ENCODE peak calls at places on chromosomes 2 and 18, in four cellular contexts. Q is left ventricle myocardium inferior, J is GM12865, L is astrocyte of the spinal cord. C is an unnamed sample.

GRCh38 chr18:68660355-68661183 is 54.3 kb downstream of the TMX3 start:
- DNase-seq in Q (no peak), L (peak; percentile 60), J (peak; percentile 31), C (no peak)

GRCh38 chr18:77222464-77222863 is 27.2 kb upstream of the GALR1 start:
- DNase-seq in L (no peak), J (no peak), Q (no peak), C (no peak)

GRCh38 chr18:79856119-79857080 is 58.7 kb downstream of the KCNG2 start:
- DNase-seq in Q (no peak), J (peak; percentile 61), L (no peak), C (no peak)

GRCh38 chr2:40209728-40210127 is 242.2 kb downstream of the SLC8A1 start:
- DNase-seq in L (no peak), Q (no peak), J (no peak), C (no peak)

GRCh38 chr2:173817582-173817981 is 147.6 kb downstream of the SP3 start:
- DNase-seq in Q (no peak), J (no peak), L (no peak), C (no peak)

GRCh38 chr2:230666885-230667712 is 45.5 kb upstream of the CAB39 start:
- DNase-seq in J (peak; percentile 72), Q (no peak), L (peak; percentile 42), C (no peak)

GRCh38 chr2:231985823-231986261 is 24.3 kb downstream of the DIS3L2 start:
- DNase-seq in J (no peak), Q (no peak), L (no peak), C (no peak)

GRCh38 chr2:181586569-181587076 is 70.3 kb downstream of the CERKL start:
- DNase-seq in Q (no peak), L (peak; percentile 5), J (peak; percentile 66), C (no peak)

DNA sequence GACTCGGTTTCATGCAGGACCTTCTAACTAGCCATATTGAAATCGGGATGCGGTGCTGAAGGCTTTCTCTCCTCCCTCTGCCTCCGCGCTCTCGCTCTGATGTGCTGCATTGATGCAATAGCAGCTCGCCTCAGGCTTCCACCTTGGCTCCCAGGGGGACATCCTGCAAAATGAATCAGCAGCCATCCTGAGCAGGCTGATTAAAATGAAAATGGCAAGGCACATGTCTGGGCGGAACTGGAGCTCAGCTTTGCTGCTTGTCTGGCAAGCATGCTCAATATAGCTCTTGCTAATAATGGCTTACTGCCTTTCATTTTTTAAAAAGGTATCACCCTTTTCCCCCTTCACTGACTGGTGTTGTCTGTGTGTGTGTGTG is 818 bp upstream of the MYT1L start:
- DNase-seq in J (no peak), L (no peak), Q (no peak), C (no peak)
- H3K4me3 ChIP-seq in J (no peak overlapping the region), L (no peak overlapping the region), Q (no peak overlapping the region), C (no peak overlapping the region)

GRCh38 chr2:84038866-84039265 is 420.2 kb downstream of the SUCLG1 start:
- DNase-seq in J (no peak), Q (no peak), L (no peak), C (no peak)

GRCh38 chr2:84040281-84040680 is 418.8 kb downstream of the SUCLG1 start:
- DNase-seq in L (no peak), Q (no peak), J (no peak), C (no peak)

GRCh38 chr2:84041494-84041893 is 417.6 kb downstream of the SUCLG1 start:
- DNase-seq in J (no peak), L (no peak), Q (no peak), C (no peak)
- TF ChIP-seq CTCF in J (no peak), L (no peak), Q (no peak), C (no peak)

GRCh38 chr2:106582431-106583143 is 95.4 kb downstream of the CD8B2 start:
- DNase-seq in L (peak; percentile 78), J (peak; percentile 53), Q (peak; percentile 58), C (peak; percentile 91)
- H3K4me3 ChIP-seq in L (peak overlapping the region; percentile 36), J (peak overlapping the region; percentile 47), Q (peak overlapping the region; percentile 59), C (peak overlapping the region; percentile 39)

GRCh38 chr2:118431188-118431562 is 342.9 kb downstream of the INSIG2 start:
- DNase-seq in J (no peak), Q (no peak), L (peak; percentile 25), C (no peak)
- TF ChIP-seq CTCF in J (no peak), Q (no peak), L (no peak), C (no peak)

GRCh38 chr18:59268722-59269562 is 4.3 kb downstream of the RAX start:
- DNase-seq in Q (peak; percentile 29), J (peak; percentile 17), L (no peak), C (no peak)
- H3K4me3 ChIP-seq in Q (peak overlapping the region; percentile 53), J (no peak overlapping the region), L (no peak overlapping the region), C (peak overlapping the region; percentile 29)

GRCh38 chr2:168156661-168157060 is 90.7 kb downstream of the STK39 start:
- DNase-seq in L (peak; percentile 40), J (no peak), Q (peak; percentile 31), C (no peak)

GRCh38 chr2:168149431-168149830 is 98.0 kb downstream of the STK39 start:
- DNase-seq in J (no peak), Q (no peak), L (no peak), C (no peak)

GRCh38 chr2:168155036-168155435 is 92.4 kb downstream of the STK39 start:
- DNase-seq in Q (no peak), L (no peak), J (no peak), C (no peak)

GRCh38 chr2:168155680-168156079 is 91.7 kb downstream of the STK39 start:
- DNase-seq in J (no peak), Q (no peak), L (no peak), C (no peak)

GRCh38 chr2:168152902-168153301 is 94.5 kb downstream of the STK39 start:
- DNase-seq in L (no peak), J (no peak), Q (no peak), C (no peak)
- TF ChIP-seq CTCF in L (no peak), J (no peak), Q (no peak), C (no peak)

DNA sequence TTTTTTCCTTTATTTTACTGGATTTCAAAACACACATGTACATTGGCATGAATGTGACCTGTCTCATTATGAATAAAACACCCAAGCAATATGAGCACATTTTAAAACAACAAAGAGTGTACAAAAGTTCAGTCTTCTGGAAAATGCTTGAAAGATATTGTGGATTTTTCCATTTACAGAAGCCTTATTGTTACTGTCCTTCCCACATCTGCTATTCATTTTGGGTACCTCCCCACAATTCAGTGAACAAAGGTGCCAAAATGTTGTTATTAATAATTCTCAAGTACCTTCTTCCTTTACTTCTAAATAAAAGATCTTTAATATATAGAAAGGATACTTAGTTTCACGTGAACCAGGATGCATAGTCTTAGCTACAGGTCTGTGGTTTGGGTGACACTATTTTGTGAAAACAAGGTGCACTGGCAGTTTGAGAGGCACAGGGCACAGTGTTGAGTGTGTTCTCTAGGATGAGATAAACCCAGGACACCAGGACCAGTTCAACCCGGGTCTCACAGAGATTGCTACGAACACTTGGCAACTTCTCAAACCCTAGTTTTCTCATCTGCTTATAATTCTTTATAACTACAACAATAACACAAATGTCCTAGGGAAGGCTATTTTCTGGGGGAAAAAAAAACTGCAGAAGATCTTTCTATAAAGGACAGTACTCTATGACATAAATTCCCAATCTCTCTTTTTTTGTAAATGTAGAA is 84.5 kb upstream of the GALNT5 start:
- DNase-seq in Q (no peak), J (no peak), L (peak; percentile 46), C (no peak)
- H3K4me3 ChIP-seq in Q (no peak overlapping the region), J (no peak overlapping the region), L (no peak overlapping the region), C (no peak overlapping the region)

GRCh38 chr18:10012526-10012925 is 98.7 kb downstream of the VAPA start:
- DNase-seq in Q (no peak), J (no peak), L (no peak), C (peak; percentile 59)

GRCh38 chr18:10017048-10017447 is 103.2 kb downstream of the VAPA start:
- DNase-seq in L (no peak), Q (no peak), J (no peak), C (no peak)

GRCh38 chr18:10015288-10015701 is 101.5 kb downstream of the VAPA start:
- DNase-seq in J (no peak), Q (no peak), L (peak; percentile 26), C (no peak)

GRCh38 chr18:10013621-10014543 is 100.1 kb downstream of the VAPA start:
- DNase-seq in L (no peak), Q (peak; percentile 67), J (no peak), C (peak; percentile 55)

GRCh38 chr18:10015941-10016819 is 102.4 kb downstream of the VAPA start:
- DNase-seq in Q (no peak), J (no peak), L (peak; percentile 85), C (peak; percentile 78)
- TF ChIP-seq CTCF in Q (peak; percentile 50), J (no peak), L (peak; percentile 67), C (peak; percentile 23)

GRCh38 chr2:118843492-118844132 is 3.8 kb downstream of the EN1 start:
- DNase-seq in L (no peak), Q (no peak), J (no peak), C (no peak)

GRCh38 chr2:118842687-118843491 is 4.6 kb downstream of the EN1 start:
- DNase-seq in J (no peak), Q (no peak), L (no peak), C (no peak)

GRCh38 chr2:118841450-118841827 is 6.0 kb downstream of the EN1 start:
- DNase-seq in J (no peak), L (no peak), Q (no peak), C (no peak)

GRCh38 chr2:118844261-118845004 is 3.0 kb downstream of the EN1 start:
- DNase-seq in Q (no peak), J (no peak), L (no peak), C (no peak)

GRCh38 chr2:118841828-118842461 is 5.5 kb downstream of the EN1 start:
- DNase-seq in J (no peak), L (no peak), Q (no peak), C (no peak)
- H3K4me3 ChIP-seq in J (no peak overlapping the region), L (peak overlapping the region; percentile 35), Q (peak overlapping the region; percentile 60), C (peak overlapping the region; percentile 37)

GRCh38 chr2:111698743-111699554 is 185.0 kb downstream of the ANAPC1 start:
- DNase-seq in J (peak; percentile 53), L (peak; percentile 99), Q (peak; percentile 41), C (peak; percentile 72)
- TF ChIP-seq CTCF in J (peak; percentile 31), L (peak; percentile 63), Q (no peak), C (no peak)